ENCODE peak calls at places on chromosomes 1 and 21, in six cellular contexts. A is tibial nerve, M is endothelial cell of umbilical vein, G is ascending aorta, B is GM06990, Z is stomach. J is an unnamed sample.
A peak's percentile ranks its signal among the peaks of the same experiment; 100 is the strongest.

GRCh38 chr21:45592208-45592619 is 50.0 kb upstream of the SLC19A1 start:
- DNase-seq in M (no peak), B (peak; percentile 65), A (no peak), G (no peak), Z (no peak), J (peak; percentile 4)

GRCh38 chr1:27435566-27436203 is 43.3 kb downstream of the GPR3 start:
- DNase-seq in G (no peak), M (no peak), A (no peak), B (no peak), Z (no peak), J (no peak)

GRCh38 chr21:21200939-21201610 is 202.9 kb downstream of the NCAM2 start:
- DNase-seq in A (no peak), Z (no peak), G (no peak), M (peak; percentile 22), B (no peak), J (no peak)

GRCh38 chr1:53319296-53320101 is 8.4 kb downstream of the LRP8 start:
- DNase-seq in Z (no peak), M (no peak), G (no peak), B (no peak), A (no peak), J (no peak)

GRCh38 chr1:167579986-167580385 is 26.4 kb upstream of the CREG1 start:
- DNase-seq in G (no peak), B (no peak), A (no peak), M (no peak), Z (no peak), J (no peak)

GRCh38 chr1:19476440-19477190 is 8.7 kb downstream of the CAPZB start:
- DNase-seq in A (no peak), M (peak; percentile 97), G (no peak), Z (no peak), B (peak; percentile 66), J (no peak)

GRCh38 chr1:115466433-115466832 is 128.4 kb upstream of the NGF start:
- DNase-seq in M (no peak), A (no peak), Z (no peak), B (no peak), G (no peak), J (no peak)

GRCh38 chr21:34061983-34062382 is 11.4 kb upstream of the MRPS6 start:
- DNase-seq in G (no peak), M (peak; percentile 18), Z (no peak), B (no peak), A (no peak), J (peak; percentile 51)

GRCh38 chr1:234532511-234532922 is 53.5 kb upstream of the TARBP1 start:
- DNase-seq in Z (peak; percentile 63), B (no peak), G (no peak), A (no peak), M (peak; percentile 21), J (peak; percentile 78)

GRCh38 chr1:184905601-184906322 is 68.5 kb downstream of the NIBAN1 start:
- DNase-seq in A (no peak), B (no peak), Z (peak; percentile 47), G (no peak), M (no peak), J (peak; percentile 64)

GRCh38 chr1:213051127-213051880 is at the start of gene RPS6KC1:
- DNase-seq in G (peak; percentile 10), Z (peak; percentile 88), M (peak; percentile 74), B (peak; percentile 82), A (peak; percentile 53), J (peak; percentile 74)

GRCh38 chr1:214122110-214122509 is 134.3 kb downstream of the PROX1 start:
- DNase-seq in B (no peak), A (no peak), G (no peak), M (no peak), Z (no peak), J (no peak)

GRCh38 chr21:25323356-25323949 is 283.8 kb downstream of the MRPL39 start:
- DNase-seq in A (no peak), Z (no peak), M (peak; percentile 17), G (no peak), B (no peak), J (no peak)

GRCh38 chr1:59142663-59143487 is 154.0 kb upstream of the FGGY start:
- DNase-seq in G (no peak), B (no peak), M (peak; percentile 91), Z (no peak), A (no peak), J (peak; percentile 99)

GRCh38 chr1:213622365-213623087 is 365.2 kb upstream of the PROX1 start:
- DNase-seq in G (no peak), Z (no peak), B (no peak), M (no peak), A (no peak), J (no peak)

GRCh38 chr21:22421416-22422190 is 1423.4 kb downstream of the NCAM2 start:
- DNase-seq in Z (no peak), A (no peak), M (no peak), G (no peak), B (no peak), J (no peak)

GRCh38 chr1:218266356-218266755 is 18.7 kb upstream of the RRP15 start:
- DNase-seq in Z (no peak), G (no peak), M (no peak), B (no peak), A (no peak), J (peak; percentile 5)

GRCh38 chr1:112058815-112059450 is 69.5 kb upstream of the KCND3 start:
- DNase-seq in M (no peak), B (no peak), G (no peak), A (no peak), Z (no peak), J (peak; percentile 43)
- TF ChIP-seq CTCF in M (no peak), B (peak; percentile 19), G (no peak), A (no peak), Z (no peak), J (peak; percentile 18)

GRCh38 chr1:150065184-150065871 is 2.2 kb upstream of the VPS45 start:
- DNase-seq in A (no peak), Z (no peak), M (no peak), B (no peak), G (no peak), J (peak; percentile 63)
- H3K27me3 ChIP-seq in A (no peaks in the 10 kb centered on the region), Z (no peaks in the 10 kb centered on the region), M (no peaks in the 10 kb centered on the region), B (no peaks in the 10 kb centered on the region), G (no peaks in the 10 kb centered on the region), J (no peaks in the 10 kb centered on the region)

GRCh38 chr1:155812878-155813277 is 44.1 kb downstream of the GON4L start:
- DNase-seq in B (no peak), A (no peak), M (no peak), Z (no peak), G (no peak), J (no peak)
- H3K4me3 ChIP-seq in B (no peak overlapping the region), A (no peak overlapping the region), M (no peak overlapping the region), Z (no peak overlapping the region), G (no peak overlapping the region), J (no peak overlapping the region)

DNA sequence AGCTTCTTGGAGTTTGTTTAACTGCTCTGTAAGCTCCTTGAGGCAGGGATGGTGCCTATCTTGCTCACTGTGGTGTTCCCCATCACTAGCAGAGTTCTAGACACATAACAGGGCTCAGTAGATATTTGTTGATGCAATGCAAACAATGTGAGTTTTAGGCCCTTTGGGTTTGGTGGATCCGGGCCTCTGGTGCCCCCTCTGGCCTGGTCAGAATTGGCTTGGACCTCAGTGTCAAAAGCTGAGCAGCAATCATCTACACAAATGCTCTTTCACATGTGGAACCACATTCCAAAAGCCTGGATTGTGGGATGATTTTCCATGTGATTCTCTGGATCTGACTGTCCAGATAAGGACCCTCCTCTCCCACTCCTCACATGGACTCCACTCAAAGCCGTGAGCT is 53.4 kb upstream of the BCAR3 start:
- DNase-seq in Z (no peak), B (no peak), M (no peak), G (no peak), A (no peak), J (no peak)
- TF ChIP-seq CTCF in Z (no peak), B (peak; percentile 68), M (peak; percentile 35), G (no peak), A (no peak), J (no peak)

J was measured in bronchial epithelial cell.